ENCODE peak calls at places on chromosomes 5 and 9, in eight cellular contexts. One of them, this sample, is unnamed.

GRCh38 chr9:95852059-95853032 is 23.1 kb upstream of the ERCC6L2 start:
- DNase-seq in lower lobe of right lung: no peak
- DNase-seq in osteocyte: no peak
- DNase-seq in astrocyte of the spinal cord: peak
- DNase-seq in tibial artery: no peak
- DNase-seq in GM12865: peak
- DNase-seq in transverse colon: no peak
- DNase-seq in nephron progenitor cell: no peak
- DNase-seq in this sample: no peak

GRCh38 chr9:127534931-127535330 is 77.1 kb upstream of the STXBP1 start:
- DNase-seq in lower lobe of right lung: no peak
- DNase-seq in osteocyte: no peak
- DNase-seq in astrocyte of the spinal cord: no peak
- DNase-seq in tibial artery: no peak
- DNase-seq in GM12865: no peak
- DNase-seq in transverse colon: no peak
- DNase-seq in nephron progenitor cell: no peak
- DNase-seq in this sample: no peak

GRCh38 chr5:124022966-124023365 is 511.0 kb downstream of the CSNK1G3 start:
- DNase-seq in lower lobe of right lung: no peak
- DNase-seq in osteocyte: no peak
- DNase-seq in astrocyte of the spinal cord: no peak
- DNase-seq in tibial artery: no peak
- DNase-seq in GM12865: no peak
- DNase-seq in transverse colon: no peak
- DNase-seq in nephron progenitor cell: no peak
- DNase-seq in this sample: no peak

GRCh38 chr9:87406545-87407166 is 91.0 kb upstream of the DAPK1 start:
- DNase-seq in lower lobe of right lung: no peak
- DNase-seq in osteocyte: no peak
- DNase-seq in astrocyte of the spinal cord: no peak
- DNase-seq in tibial artery: no peak
- DNase-seq in GM12865: no peak
- DNase-seq in transverse colon: no peak
- DNase-seq in nephron progenitor cell: no peak
- DNase-seq in this sample: no peak

GRCh38 chr5:72920690-72921089 is 35.2 kb upstream of the FCHO2 start:
- DNase-seq in lower lobe of right lung: no peak
- DNase-seq in osteocyte: no peak
- DNase-seq in astrocyte of the spinal cord: peak
- DNase-seq in tibial artery: no peak
- DNase-seq in GM12865: no peak
- DNase-seq in transverse colon: no peak
- DNase-seq in nephron progenitor cell: no peak
- DNase-seq in this sample: no peak

GRCh38 chr5:59299006-59299405 is 594.5 kb downstream of the PDE4D start:
- DNase-seq in lower lobe of right lung: no peak
- DNase-seq in osteocyte: no peak
- DNase-seq in astrocyte of the spinal cord: no peak
- DNase-seq in tibial artery: no peak
- DNase-seq in GM12865: no peak
- DNase-seq in transverse colon: no peak
- DNase-seq in nephron progenitor cell: no peak
- DNase-seq in this sample: no peak

GRCh38 chr9:12166511-12166910 is 526.7 kb upstream of the TYRP1 start:
- DNase-seq in lower lobe of right lung: no peak
- DNase-seq in osteocyte: no peak
- DNase-seq in astrocyte of the spinal cord: no peak
- DNase-seq in tibial artery: no peak
- DNase-seq in GM12865: no peak
- DNase-seq in transverse colon: no peak
- DNase-seq in nephron progenitor cell: no peak
- DNase-seq in this sample: no peak

GRCh38 chr9:132087438-132088030 is 7.9 kb upstream of the MED27 start:
- DNase-seq in lower lobe of right lung: no peak
- DNase-seq in osteocyte: no peak
- DNase-seq in astrocyte of the spinal cord: no peak
- DNase-seq in tibial artery: no peak
- DNase-seq in GM12865: no peak
- DNase-seq in transverse colon: no peak
- DNase-seq in nephron progenitor cell: no peak
- DNase-seq in this sample: no peak

GRCh38 chr5:14429102-14429501 is 152.5 kb upstream of the OTULINL start:
- DNase-seq in lower lobe of right lung: no peak
- DNase-seq in osteocyte: no peak
- DNase-seq in astrocyte of the spinal cord: no peak
- DNase-seq in tibial artery: no peak
- DNase-seq in GM12865: no peak
- DNase-seq in transverse colon: no peak
- DNase-seq in nephron progenitor cell: no peak
- DNase-seq in this sample: no peak

GRCh38 chr5:56170557-56170956 is 62.6 kb downstream of the ANKRD55 start:
- DNase-seq in lower lobe of right lung: no peak
- DNase-seq in osteocyte: no peak
- DNase-seq in astrocyte of the spinal cord: peak
- DNase-seq in tibial artery: peak
- DNase-seq in GM12865: no peak
- DNase-seq in transverse colon: no peak
- DNase-seq in nephron progenitor cell: no peak
- DNase-seq in this sample: no peak

GRCh38 chr9:122180633-122181032 is 20.9 kb downstream of the MORN5 start:
- DNase-seq in lower lobe of right lung: no peak
- DNase-seq in osteocyte: no peak
- DNase-seq in astrocyte of the spinal cord: peak
- DNase-seq in tibial artery: no peak
- DNase-seq in GM12865: no peak
- DNase-seq in transverse colon: no peak
- DNase-seq in nephron progenitor cell: no peak
- DNase-seq in this sample: no peak

GRCh38 chr5:164002653-164003052 is 497.2 kb downstream of the MAT2B start:
- DNase-seq in lower lobe of right lung: no peak
- DNase-seq in osteocyte: no peak
- DNase-seq in astrocyte of the spinal cord: peak
- DNase-seq in tibial artery: no peak
- DNase-seq in GM12865: peak
- DNase-seq in transverse colon: no peak
- DNase-seq in nephron progenitor cell: no peak
- DNase-seq in this sample: no peak

GRCh38 chr5:107661650-107662044 is 9.1 kb downstream of the EFNA5 start:
- DNase-seq in lower lobe of right lung: no peak
- DNase-seq in osteocyte: no peak
- DNase-seq in astrocyte of the spinal cord: no peak
- DNase-seq in tibial artery: no peak
- DNase-seq in GM12865: no peak
- DNase-seq in transverse colon: no peak
- DNase-seq in nephron progenitor cell: no peak
- DNase-seq in this sample: no peak

GRCh38 chr5:113359419-113359818 is 75.4 kb downstream of the TSSK1B start:
- DNase-seq in lower lobe of right lung: no peak
- DNase-seq in osteocyte: no peak
- DNase-seq in astrocyte of the spinal cord: no peak
- DNase-seq in tibial artery: no peak
- DNase-seq in GM12865: no peak
- DNase-seq in transverse colon: no peak
- DNase-seq in nephron progenitor cell: no peak
- DNase-seq in this sample: no peak

GRCh38 chr9:99118782-99119466 is 14.0 kb downstream of the TGFBR1 start:
- DNase-seq in lower lobe of right lung: no peak
- DNase-seq in osteocyte: no peak
- DNase-seq in astrocyte of the spinal cord: no peak
- DNase-seq in tibial artery: no peak
- DNase-seq in GM12865: peak
- DNase-seq in transverse colon: peak
- DNase-seq in nephron progenitor cell: no peak
- DNase-seq in this sample: no peak

GRCh38 chr5:74030371-74030770 is 404.4 kb downstream of the ARHGEF28 start:
- DNase-seq in lower lobe of right lung: no peak
- DNase-seq in osteocyte: no peak
- DNase-seq in astrocyte of the spinal cord: no peak
- DNase-seq in tibial artery: no peak
- DNase-seq in GM12865: no peak
- DNase-seq in transverse colon: no peak
- DNase-seq in nephron progenitor cell: no peak
- DNase-seq in this sample: no peak

GRCh38 chr9:124708633-124709032 is 62.5 kb downstream of the NR6A1 start:
- DNase-seq in lower lobe of right lung: no peak
- DNase-seq in osteocyte: no peak
- DNase-seq in astrocyte of the spinal cord: peak
- DNase-seq in tibial artery: no peak
- DNase-seq in GM12865: no peak
- DNase-seq in transverse colon: peak
- DNase-seq in nephron progenitor cell: no peak
- DNase-seq in this sample: no peak

GRCh38 chr9:128493424-128493823 is 11.1 kb upstream of the GLE1 start:
- DNase-seq in lower lobe of right lung: no peak
- DNase-seq in osteocyte: no peak
- DNase-seq in astrocyte of the spinal cord: no peak
- DNase-seq in tibial artery: no peak
- DNase-seq in GM12865: no peak
- DNase-seq in transverse colon: no peak
- DNase-seq in nephron progenitor cell: no peak
- DNase-seq in this sample: no peak

GRCh38 chr5:160460377-160461049 is 38.9 kb downstream of the PTTG1 start:
- DNase-seq in lower lobe of right lung: no peak
- DNase-seq in osteocyte: no peak
- DNase-seq in astrocyte of the spinal cord: no peak
- DNase-seq in tibial artery: no peak
- DNase-seq in GM12865: no peak
- DNase-seq in transverse colon: no peak
- DNase-seq in nephron progenitor cell: no peak
- DNase-seq in this sample: no peak

GRCh38 chr5:173826921-173827350 is 61.2 kb upstream of the CPEB4 start:
- DNase-seq in lower lobe of right lung: no peak
- DNase-seq in osteocyte: no peak
- DNase-seq in astrocyte of the spinal cord: no peak
- DNase-seq in tibial artery: no peak
- DNase-seq in GM12865: no peak
- DNase-seq in transverse colon: no peak
- DNase-seq in nephron progenitor cell: no peak
- DNase-seq in this sample: no peak

GRCh38 chr5:137506296-137506695 is 7.2 kb upstream of the SPOCK1 start:
- DNase-seq in lower lobe of right lung: no peak
- DNase-seq in osteocyte: no peak
- DNase-seq in astrocyte of the spinal cord: no peak
- DNase-seq in tibial artery: no peak
- DNase-seq in GM12865: no peak
- DNase-seq in transverse colon: no peak
- DNase-seq in nephron progenitor cell: no peak
- DNase-seq in this sample: no peak
- TF ChIP-seq CTCF in lower lobe of right lung: no peak
- TF ChIP-seq CTCF in osteocyte: no peak
- TF ChIP-seq CTCF in astrocyte of the spinal cord: no peak
- TF ChIP-seq CTCF in tibial artery: no peak
- TF ChIP-seq CTCF in GM12865: no peak
- TF ChIP-seq CTCF in transverse colon: no peak
- TF ChIP-seq CTCF in nephron progenitor cell: no peak
- TF ChIP-seq CTCF in this sample: no peak

GRCh38 chr5:42655982-42656660 is 100.5 kb upstream of the CCDC152 start:
- DNase-seq in lower lobe of right lung: no peak
- DNase-seq in osteocyte: no peak
- DNase-seq in astrocyte of the spinal cord: no peak
- DNase-seq in tibial artery: no peak
- DNase-seq in GM12865: no peak
- DNase-seq in transverse colon: no peak
- DNase-seq in nephron progenitor cell: no peak
- DNase-seq in this sample: no peak

GRCh38 chr5:42653705-42654104 is 102.9 kb upstream of the CCDC152 start:
- DNase-seq in lower lobe of right lung: no peak
- DNase-seq in osteocyte: no peak
- DNase-seq in astrocyte of the spinal cord: no peak
- DNase-seq in tibial artery: no peak
- DNase-seq in GM12865: no peak
- DNase-seq in transverse colon: no peak
- DNase-seq in nephron progenitor cell: no peak
- DNase-seq in this sample: no peak

GRCh38 chr5:42654645-42655044 is 102.0 kb upstream of the CCDC152 start:
- DNase-seq in lower lobe of right lung: no peak
- DNase-seq in osteocyte: no peak
- DNase-seq in astrocyte of the spinal cord: no peak
- DNase-seq in tibial artery: no peak
- DNase-seq in GM12865: no peak
- DNase-seq in transverse colon: no peak
- DNase-seq in nephron progenitor cell: no peak
- DNase-seq in this sample: no peak

GRCh38 chr5:42656661-42657035 is 100.0 kb upstream of the CCDC152 start:
- DNase-seq in lower lobe of right lung: no peak
- DNase-seq in osteocyte: no peak
- DNase-seq in astrocyte of the spinal cord: no peak
- DNase-seq in tibial artery: no peak
- DNase-seq in GM12865: no peak
- DNase-seq in transverse colon: no peak
- DNase-seq in nephron progenitor cell: no peak
- DNase-seq in this sample: no peak
- TF ChIP-seq CTCF in lower lobe of right lung: no peak
- TF ChIP-seq CTCF in osteocyte: peak
- TF ChIP-seq CTCF in astrocyte of the spinal cord: no peak
- TF ChIP-seq CTCF in tibial artery: peak
- TF ChIP-seq CTCF in GM12865: no peak
- TF ChIP-seq CTCF in transverse colon: no peak
- TF ChIP-seq CTCF in nephron progenitor cell: no peak
- TF ChIP-seq CTCF in this sample: no peak

DNA sequence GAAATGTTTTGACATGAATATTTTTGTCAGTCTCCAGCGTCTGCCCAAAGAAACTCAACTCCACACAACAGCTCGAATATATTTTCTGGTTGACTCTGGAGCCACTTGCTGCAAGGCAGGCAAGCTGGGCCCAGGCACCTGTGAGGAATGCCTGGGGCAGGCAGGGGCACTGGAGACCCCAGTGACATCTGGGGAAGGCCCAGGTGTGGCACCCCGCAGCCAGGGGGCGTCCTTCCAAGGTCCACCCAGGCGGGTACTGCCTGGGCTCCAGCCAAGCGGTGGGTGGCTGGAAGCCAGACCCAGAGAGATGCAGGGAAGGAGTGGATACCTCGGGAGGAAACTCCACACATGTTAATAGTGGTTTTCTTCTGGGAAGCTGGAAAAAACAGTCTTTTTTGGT is 125.9 kb downstream of the PHF2 start:
- DNase-seq in lower lobe of right lung: no peak
- DNase-seq in osteocyte: peak
- DNase-seq in astrocyte of the spinal cord: no peak
- DNase-seq in tibial artery: no peak
- DNase-seq in GM12865: no peak
- DNase-seq in transverse colon: no peak
- DNase-seq in nephron progenitor cell: no peak
- DNase-seq in this sample: no peak
- TF ChIP-seq CTCF in lower lobe of right lung: no peak
- TF ChIP-seq CTCF in osteocyte: no peak
- TF ChIP-seq CTCF in astrocyte of the spinal cord: no peak
- TF ChIP-seq CTCF in tibial artery: no peak
- TF ChIP-seq CTCF in GM12865: no peak
- TF ChIP-seq CTCF in transverse colon: no peak
- TF ChIP-seq CTCF in nephron progenitor cell: no peak
- TF ChIP-seq CTCF in this sample: no peak

DNA sequence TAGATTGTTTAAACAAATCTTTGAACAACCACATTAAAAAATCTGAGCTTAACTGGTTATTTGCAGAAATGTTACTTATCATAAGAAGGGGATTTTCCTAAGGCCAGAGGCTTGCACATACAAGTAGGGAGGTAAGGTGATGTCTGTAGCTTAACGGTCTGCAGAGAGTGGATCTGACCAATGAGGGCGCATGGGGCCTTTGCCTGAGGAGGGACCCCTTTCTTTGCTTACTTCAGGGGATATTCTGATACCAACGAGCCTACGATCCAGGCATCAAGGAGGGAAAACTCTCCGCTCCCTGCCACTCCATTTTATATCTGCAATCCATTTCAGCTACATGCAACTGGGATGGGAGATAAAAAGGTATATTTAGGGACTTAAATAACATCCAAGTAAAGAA is 92.2 kb downstream of the CRB2 start:
- DNase-seq in lower lobe of right lung: no peak
- DNase-seq in osteocyte: no peak
- DNase-seq in astrocyte of the spinal cord: no peak
- DNase-seq in tibial artery: no peak
- DNase-seq in GM12865: no peak
- DNase-seq in transverse colon: no peak
- DNase-seq in nephron progenitor cell: no peak
- DNase-seq in this sample: no peak
- TF ChIP-seq CTCF in lower lobe of right lung: no peak
- TF ChIP-seq CTCF in osteocyte: no peak
- TF ChIP-seq CTCF in astrocyte of the spinal cord: no peak
- TF ChIP-seq CTCF in tibial artery: no peak
- TF ChIP-seq CTCF in GM12865: no peak
- TF ChIP-seq CTCF in transverse colon: no peak
- TF ChIP-seq CTCF in nephron progenitor cell: no peak
- TF ChIP-seq CTCF in this sample: no peak